ENCODE peak calls at places on chromosomes 3 and 15, in seven cellular contexts. H, Y, P, R, Z, A and E are unnamed samples.

GRCh38 chr3:24287728-24288450 is 206.8 kb downstream of the THRB start:
- DNase-seq in R (peak; percentile 17), Z (no peak), H (no peak), P (peak; percentile 19), A (peak; percentile 16), Y (no peak), E (no peak)

GRCh38 chr15:89847101-89847500 is 32.4 kb upstream of the ANPEP start:
- DNase-seq in Y (no peak), P (no peak), R (no peak), A (no peak), Z (no peak), H (no peak), E (no peak)

GRCh38 chr15:88331291-88331690 is 74.8 kb upstream of the NTRK3 start:
- DNase-seq in Z (no peak), R (peak; percentile 14), H (no peak), Y (no peak), P (no peak), A (peak; percentile 21), E (no peak)

GRCh38 chr15:82139823-82140268 is 94.0 kb upstream of the MEX3B start:
- DNase-seq in A (peak; percentile 74), R (no peak), P (no peak), Z (no peak), H (no peak), Y (no peak), E (no peak)

GRCh38 chr3:56926513-56927282 is 124.9 kb upstream of the ARHGEF3 start:
- DNase-seq in R (no peak), H (no peak), Y (no peak), A (peak; percentile 61), P (peak; percentile 31), Z (no peak), E (no peak)

GRCh38 chr3:172101107-172101506 is 61.7 kb downstream of the FNDC3B start:
- DNase-seq in Y (no peak), R (no peak), P (no peak), Z (no peak), H (no peak), A (no peak), E (no peak)

GRCh38 chr3:188943591-188943990 is 228.2 kb upstream of the TPRG1 start:
- DNase-seq in R (no peak), Z (no peak), H (no peak), P (no peak), Y (no peak), A (peak; percentile 39), E (no peak)

GRCh38 chr15:70491183-70491621 is 272.2 kb downstream of the UACA start:
- DNase-seq in H (no peak), Y (no peak), A (no peak), R (no peak), Z (no peak), P (no peak), E (no peak)

GRCh38 chr3:70876154-70876553 is 563.7 kb upstream of the MDFIC2 start:
- DNase-seq in P (no peak), R (no peak), H (no peak), Y (no peak), A (no peak), Z (no peak), E (no peak)

GRCh38 chr15:100987143-100987542 is 68.0 kb downstream of the LRRK1 start:
- DNase-seq in R (no peak), Y (no peak), H (no peak), A (peak; percentile 20), P (no peak), Z (no peak), E (no peak)

GRCh38 chr15:45402955-45403892 is 24.9 kb upstream of the GATM start:
- DNase-seq in P (peak; percentile 18), Y (peak; percentile 75), R (peak; percentile 48), Z (no peak), H (no peak), A (peak; percentile 20), E (peak; percentile 79)

GRCh38 chr3:6680119-6680806 is 180.7 kb upstream of the GRM7 start:
- DNase-seq in Z (no peak), R (no peak), P (no peak), Y (no peak), A (no peak), H (no peak), E (no peak)

GRCh38 chr3:69092030-69092513 is 7.3 kb downstream of the ARL6IP5 start:
- DNase-seq in R (no peak), P (no peak), Y (no peak), A (no peak), Z (no peak), H (no peak), E (no peak)
- H3K4me3 ChIP-seq in R (no peak overlapping the region), P (no peak overlapping the region), Y (peak overlapping the region; percentile 18), A (no peak overlapping the region), Z (no peak overlapping the region), H (no peak overlapping the region), E (peak overlapping the region; percentile 21)

GRCh38 chr3:46731795-46732194 is 14.1 kb upstream of the PRSS50 start:
- DNase-seq in A (no peak), R (no peak), H (no peak), Z (no peak), Y (no peak), P (no peak), E (no peak)

GRCh38 chr3:46734773-46735172 is 17.1 kb upstream of the PRSS50 start:
- DNase-seq in H (peak; percentile 28), Y (no peak), P (no peak), Z (no peak), A (no peak), R (no peak), E (no peak)

GRCh38 chr3:46733026-46733800 is 15.5 kb upstream of the PRSS50 start:
- DNase-seq in A (peak; percentile 17), R (no peak), Z (no peak), P (no peak), H (peak; percentile 18), Y (peak; percentile 33), E (no peak)

GRCh38 chr3:46737320-46737719 is 19.7 kb upstream of the PRSS50 start:
- DNase-seq in Y (no peak), H (no peak), Z (no peak), P (no peak), R (no peak), A (no peak), E (no peak)

GRCh38 chr3:46736006-46736872 is 18.6 kb upstream of the PRSS50 start:
- DNase-seq in Y (no peak), A (no peak), P (no peak), R (no peak), H (no peak), Z (no peak), E (no peak)
- H3K4me3 ChIP-seq in Y (no peak overlapping the region), A (no peak overlapping the region), P (no peak overlapping the region), R (no peak overlapping the region), H (no peak overlapping the region), Z (no peak overlapping the region), E (no peak overlapping the region)

GRCh38 chr3:107663266-107663665 is 140.5 kb downstream of the BBX start:
- DNase-seq in R (no peak), H (no peak), P (no peak), Z (no peak), Y (no peak), A (no peak), E (no peak)

GRCh38 chr3:107661447-107662108 is 138.8 kb downstream of the BBX start:
- DNase-seq in P (no peak), H (no peak), A (no peak), Z (no peak), Y (no peak), R (no peak), E (no peak)

GRCh38 chr3:107662109-107662477 is 139.3 kb downstream of the BBX start:
- DNase-seq in P (peak; percentile 34), Z (no peak), R (no peak), Y (no peak), H (no peak), A (peak; percentile 80), E (no peak)

GRCh38 chr3:107664614-107665013 is 141.9 kb downstream of the BBX start:
- DNase-seq in Y (no peak), H (no peak), P (no peak), A (no peak), R (no peak), Z (no peak), E (no peak)

DNA sequence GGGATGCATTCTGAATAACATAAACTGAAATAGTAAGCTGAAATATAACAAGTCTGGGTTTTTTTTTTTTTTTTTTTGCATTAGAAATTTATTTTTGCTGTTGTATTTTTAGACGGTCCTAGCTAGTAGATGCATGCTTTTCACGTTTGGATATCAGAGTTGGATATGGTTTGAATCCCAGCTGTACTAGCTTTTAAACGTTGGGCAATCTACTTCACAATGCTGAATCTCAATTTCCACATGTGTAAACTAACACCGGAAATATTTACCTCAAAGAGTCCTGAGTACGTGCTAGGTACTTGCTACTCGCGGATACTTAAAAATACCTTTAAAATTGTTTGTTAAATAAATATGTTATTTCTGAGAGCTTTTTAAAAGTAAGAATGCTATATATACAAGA is 139.8 kb downstream of the BBX start:
- DNase-seq in A (no peak), R (no peak), Y (no peak), Z (no peak), P (no peak), H (no peak), E (no peak)
- H3K4me3 ChIP-seq in A (peak overlapping the region; percentile 14), R (no peak overlapping the region), Y (peak overlapping the region; percentile 56), Z (peak overlapping the region; percentile 6), P (no peak overlapping the region), H (peak overlapping the region; percentile 16), E (peak overlapping the region; percentile 36)

GRCh38 chr3:113034011-113034410 is 43.2 kb downstream of the GTPBP8 start:
- DNase-seq in R (no peak), Z (no peak), Y (no peak), A (no peak), P (no peak), H (no peak), E (no peak)

GRCh38 chr3:113040231-113040630 is 49.4 kb downstream of the GTPBP8 start:
- DNase-seq in Z (no peak), P (no peak), H (no peak), R (no peak), Y (no peak), A (no peak), E (no peak)

GRCh38 chr3:113039546-113039945 is 48.8 kb downstream of the GTPBP8 start:
- DNase-seq in P (no peak), H (no peak), Z (no peak), Y (no peak), R (no peak), A (no peak), E (no peak)

GRCh38 chr3:113038326-113038725 is 47.5 kb downstream of the GTPBP8 start:
- DNase-seq in H (no peak), A (no peak), R (no peak), P (no peak), Z (no peak), Y (no peak), E (no peak)

DNA sequence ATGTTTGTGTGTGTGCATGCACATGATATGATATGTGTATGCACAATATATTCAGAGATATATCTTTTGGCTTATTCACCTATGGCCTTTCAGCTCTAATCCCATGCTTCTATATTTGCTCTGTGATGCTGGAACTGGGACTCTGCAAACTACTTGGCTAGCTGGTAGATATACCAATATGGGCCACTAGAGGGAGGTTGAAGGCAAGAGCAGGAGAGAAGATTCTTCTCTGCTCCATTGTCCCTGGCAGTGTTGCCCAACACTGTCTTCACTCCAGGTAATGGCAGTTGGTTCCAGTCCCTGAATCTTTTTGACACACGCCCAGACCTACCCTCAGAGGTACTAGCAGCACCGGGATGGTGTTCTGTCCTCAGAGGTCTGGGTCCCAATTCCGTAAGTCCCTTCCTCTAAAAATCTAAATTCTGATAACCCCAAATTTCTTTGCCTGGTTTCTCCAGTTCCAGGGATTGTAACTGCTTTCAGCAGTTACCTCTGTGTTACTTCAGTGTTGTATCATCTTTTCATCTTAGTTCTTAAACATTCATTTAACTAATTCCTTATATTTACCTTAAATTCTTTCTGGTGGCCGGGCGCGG is 44.7 kb downstream of the GTPBP8 start:
- DNase-seq in P (no peak), Z (no peak), Y (no peak), H (no peak), R (peak; percentile 11), A (peak; percentile 73), E (no peak)
- H3K4me3 ChIP-seq in P (no peak overlapping the region), Z (no peak overlapping the region), Y (no peak overlapping the region), H (no peak overlapping the region), R (no peak overlapping the region), A (no peak overlapping the region), E (no peak overlapping the region)

GRCh38 chr15:94232107-94232506 is 746 bp downstream of the MCTP2 start:
- DNase-seq in Y (no peak), R (no peak), P (no peak), Z (no peak), A (no peak), H (no peak), E (no peak)
- H3K4me3 ChIP-seq in Y (peak overlapping the region; percentile 80), R (peak overlapping the region; percentile 81), P (no peak overlapping the region), Z (peak overlapping the region; percentile 68), A (no peak overlapping the region), H (peak overlapping the region; percentile 52), E (peak overlapping the region; percentile 70)